ENCODE peak calls at places on chromosomes 16 and 17, in ten cellular contexts. One of them, this sample, is unnamed.

GRCh38 chr17:8154608-8155152 is 2.5 kb upstream of the PER1 start:
- DNase-seq in psoas muscle: no peak
- DNase-seq in stomach: no peak
- DNase-seq in AG04450: no peak
- DNase-seq in WERI-Rb-1: no peak
- DNase-seq in ovary: no peak
- DNase-seq in HL-60: no peak
- DNase-seq in upper lobe of right lung: no peak
- DNase-seq in mammary epithelial cell: no peak
- DNase-seq in endodermal cell: no peak
- DNase-seq in this sample: no peak

GRCh38 chr16:75025766-75026165 is 26.9 kb downstream of the ZNRF1 start:
- DNase-seq in psoas muscle: no peak
- DNase-seq in stomach: no peak
- DNase-seq in AG04450: no peak
- DNase-seq in WERI-Rb-1: no peak
- DNase-seq in ovary: peak; percentile 45
- DNase-seq in HL-60: no peak
- DNase-seq in upper lobe of right lung: no peak
- DNase-seq in mammary epithelial cell: no peak
- DNase-seq in endodermal cell: no peak
- DNase-seq in this sample: no peak

GRCh38 chr17:6066183-6066948 is 3.8 kb upstream of the WSCD1 start:
- DNase-seq in psoas muscle: peak; percentile 11
- DNase-seq in stomach: no peak
- DNase-seq in AG04450: no peak
- DNase-seq in WERI-Rb-1: no peak
- DNase-seq in ovary: no peak
- DNase-seq in HL-60: no peak
- DNase-seq in upper lobe of right lung: no peak
- DNase-seq in mammary epithelial cell: no peak
- DNase-seq in endodermal cell: no peak
- DNase-seq in this sample: no peak

GRCh38 chr16:77807-78443 is at the start of gene MPG:
- DNase-seq in psoas muscle: peak; percentile 94
- DNase-seq in stomach: peak; percentile 87
- DNase-seq in AG04450: no peak
- DNase-seq in WERI-Rb-1: peak; percentile 88
- DNase-seq in ovary: peak; percentile 92
- DNase-seq in HL-60: peak; percentile 76
- DNase-seq in upper lobe of right lung: peak; percentile 94
- DNase-seq in mammary epithelial cell: peak; percentile 51
- DNase-seq in endodermal cell: peak; percentile 93
- DNase-seq in this sample: peak; percentile 88

GRCh38 chr16:83738926-83739503 is 68.8 kb upstream of the HSBP1 start:
- DNase-seq in psoas muscle: no peak
- DNase-seq in stomach: no peak
- DNase-seq in AG04450: no peak
- DNase-seq in WERI-Rb-1: no peak
- DNase-seq in ovary: no peak
- DNase-seq in HL-60: no peak
- DNase-seq in upper lobe of right lung: no peak
- DNase-seq in mammary epithelial cell: no peak
- DNase-seq in endodermal cell: no peak
- DNase-seq in this sample: no peak

GRCh38 chr17:65181237-65182061 is 44.3 kb downstream of the RGS9 start:
- DNase-seq in psoas muscle: no peak
- DNase-seq in stomach: no peak
- DNase-seq in AG04450: no peak
- DNase-seq in WERI-Rb-1: no peak
- DNase-seq in ovary: no peak
- DNase-seq in HL-60: peak; percentile 62
- DNase-seq in upper lobe of right lung: no peak
- DNase-seq in mammary epithelial cell: no peak
- DNase-seq in endodermal cell: no peak
- DNase-seq in this sample: no peak

GRCh38 chr16:23072769-23073549 is 76.3 kb downstream of the USP31 start:
- DNase-seq in psoas muscle: no peak
- DNase-seq in stomach: no peak
- DNase-seq in AG04450: no peak
- DNase-seq in WERI-Rb-1: no peak
- DNase-seq in ovary: no peak
- DNase-seq in HL-60: no peak
- DNase-seq in upper lobe of right lung: no peak
- DNase-seq in mammary epithelial cell: peak; percentile 92
- DNase-seq in endodermal cell: no peak
- DNase-seq in this sample: no peak

GRCh38 chr16:4314532-4315184 is 1.2 kb upstream of the GLIS2 start:
- DNase-seq in psoas muscle: peak; percentile 61
- DNase-seq in stomach: no peak
- DNase-seq in AG04450: no peak
- DNase-seq in WERI-Rb-1: no peak
- DNase-seq in ovary: peak; percentile 77
- DNase-seq in HL-60: no peak
- DNase-seq in upper lobe of right lung: peak; percentile 76
- DNase-seq in mammary epithelial cell: peak; percentile 22
- DNase-seq in endodermal cell: peak; percentile 78
- DNase-seq in this sample: no peak

GRCh38 chr17:47917581-47917980 is 21.5 kb downstream of the SP2 start:
- DNase-seq in psoas muscle: no peak
- DNase-seq in stomach: no peak
- DNase-seq in AG04450: no peak
- DNase-seq in WERI-Rb-1: no peak
- DNase-seq in ovary: no peak
- DNase-seq in HL-60: no peak
- DNase-seq in upper lobe of right lung: no peak
- DNase-seq in mammary epithelial cell: no peak
- DNase-seq in endodermal cell: no peak
- DNase-seq in this sample: no peak

GRCh38 chr17:47916489-47917208 is 20.6 kb downstream of the SP2 start:
- DNase-seq in psoas muscle: no peak
- DNase-seq in stomach: no peak
- DNase-seq in AG04450: no peak
- DNase-seq in WERI-Rb-1: no peak
- DNase-seq in ovary: no peak
- DNase-seq in HL-60: no peak
- DNase-seq in upper lobe of right lung: no peak
- DNase-seq in mammary epithelial cell: no peak
- DNase-seq in endodermal cell: no peak
- DNase-seq in this sample: no peak

GRCh38 chr17:47915667-47916242 is 19.7 kb downstream of the SP2 start:
- DNase-seq in psoas muscle: peak; percentile 73
- DNase-seq in stomach: no peak
- DNase-seq in AG04450: no peak
- DNase-seq in WERI-Rb-1: no peak
- DNase-seq in ovary: peak; percentile 76
- DNase-seq in HL-60: no peak
- DNase-seq in upper lobe of right lung: no peak
- DNase-seq in mammary epithelial cell: peak; percentile 25
- DNase-seq in endodermal cell: no peak
- DNase-seq in this sample: no peak

GRCh38 chr17:47913050-47913449 is 17.0 kb downstream of the SP2 start:
- DNase-seq in psoas muscle: no peak
- DNase-seq in stomach: no peak
- DNase-seq in AG04450: no peak
- DNase-seq in WERI-Rb-1: no peak
- DNase-seq in ovary: no peak
- DNase-seq in HL-60: no peak
- DNase-seq in upper lobe of right lung: no peak
- DNase-seq in mammary epithelial cell: no peak
- DNase-seq in endodermal cell: no peak
- DNase-seq in this sample: no peak

GRCh38 chr17:47914296-47914948 is 18.4 kb downstream of the SP2 start:
- DNase-seq in psoas muscle: no peak
- DNase-seq in stomach: no peak
- DNase-seq in AG04450: no peak
- DNase-seq in WERI-Rb-1: peak; percentile 51
- DNase-seq in ovary: no peak
- DNase-seq in HL-60: no peak
- DNase-seq in upper lobe of right lung: no peak
- DNase-seq in mammary epithelial cell: no peak
- DNase-seq in endodermal cell: no peak
- DNase-seq in this sample: no peak
- H3K27ac ChIP-seq in psoas muscle: peak overlapping the region; percentile 84
- H3K27ac ChIP-seq in stomach: no peak overlapping the region
- H3K27ac ChIP-seq in AG04450: no peak overlapping the region
- H3K27ac ChIP-seq in WERI-Rb-1: peak overlapping the region; percentile 57
- H3K27ac ChIP-seq in ovary: no peak overlapping the region
- H3K27ac ChIP-seq in HL-60: no peak overlapping the region
- H3K27ac ChIP-seq in upper lobe of right lung: no peak overlapping the region
- H3K27ac ChIP-seq in mammary epithelial cell: no peak overlapping the region
- H3K27ac ChIP-seq in endodermal cell: no peak overlapping the region
- H3K27ac ChIP-seq in this sample: no peak overlapping the region

DNA sequence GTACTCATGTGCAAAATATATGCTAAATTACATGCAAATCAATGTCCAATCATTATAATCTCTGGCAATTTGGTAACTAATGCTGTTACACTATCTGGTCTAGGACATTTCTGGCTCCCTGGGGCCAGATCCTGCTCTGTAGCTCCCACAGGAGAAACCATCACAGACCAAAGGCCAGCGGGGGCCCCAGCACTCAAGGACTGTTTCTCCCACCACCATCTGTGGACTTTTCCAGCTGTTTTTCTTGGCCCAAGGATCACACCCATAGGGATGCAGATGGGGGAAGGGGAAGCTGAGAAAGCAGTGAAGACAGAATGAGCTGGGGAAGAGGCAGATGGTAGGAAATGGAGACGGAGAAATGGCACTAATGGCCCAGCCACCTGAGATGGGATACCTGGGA is at the start of gene HIGD1B:
- DNase-seq in psoas muscle: no peak
- DNase-seq in stomach: no peak
- DNase-seq in AG04450: no peak
- DNase-seq in WERI-Rb-1: no peak
- DNase-seq in ovary: no peak
- DNase-seq in HL-60: no peak
- DNase-seq in upper lobe of right lung: no peak
- DNase-seq in mammary epithelial cell: no peak
- DNase-seq in endodermal cell: no peak
- DNase-seq in this sample: no peak
- H3K4me3 ChIP-seq in psoas muscle: peak within 1 kb of the TSS; percentile 22
- H3K4me3 ChIP-seq in stomach: no peak within 1 kb of the TSS
- H3K4me3 ChIP-seq in AG04450: no peak within 1 kb of the TSS
- H3K4me3 ChIP-seq in WERI-Rb-1: no peak within 1 kb of the TSS
- H3K4me3 ChIP-seq in ovary: no peak within 1 kb of the TSS
- H3K4me3 ChIP-seq in HL-60: no peak within 1 kb of the TSS
- H3K4me3 ChIP-seq in upper lobe of right lung: no peak within 1 kb of the TSS
- H3K4me3 ChIP-seq in mammary epithelial cell: no peak within 1 kb of the TSS
- H3K4me3 ChIP-seq in endodermal cell: no peak within 1 kb of the TSS
- H3K4me3 ChIP-seq in this sample: peak within 1 kb of the TSS; percentile 11

GRCh38 chr16:9259914-9260608 is 168.6 kb downstream of the HAPSTR1 start:
- DNase-seq in psoas muscle: no peak
- DNase-seq in stomach: no peak
- DNase-seq in AG04450: no peak
- DNase-seq in WERI-Rb-1: no peak
- DNase-seq in ovary: no peak
- DNase-seq in HL-60: no peak
- DNase-seq in upper lobe of right lung: no peak
- DNase-seq in mammary epithelial cell: no peak
- DNase-seq in endodermal cell: no peak
- DNase-seq in this sample: no peak

GRCh38 chr16:9258423-9259051 is 167.1 kb downstream of the HAPSTR1 start:
- DNase-seq in psoas muscle: no peak
- DNase-seq in stomach: no peak
- DNase-seq in AG04450: no peak
- DNase-seq in WERI-Rb-1: peak; percentile 77
- DNase-seq in ovary: no peak
- DNase-seq in HL-60: peak; percentile 37
- DNase-seq in upper lobe of right lung: no peak
- DNase-seq in mammary epithelial cell: peak; percentile 12
- DNase-seq in endodermal cell: peak; percentile 88
- DNase-seq in this sample: no peak

GRCh38 chr16:9254863-9255262 is 163.4 kb downstream of the HAPSTR1 start:
- DNase-seq in psoas muscle: no peak
- DNase-seq in stomach: no peak
- DNase-seq in AG04450: no peak
- DNase-seq in WERI-Rb-1: no peak
- DNase-seq in ovary: no peak
- DNase-seq in HL-60: no peak
- DNase-seq in upper lobe of right lung: no peak
- DNase-seq in mammary epithelial cell: no peak
- DNase-seq in endodermal cell: no peak
- DNase-seq in this sample: no peak

GRCh38 chr16:9257843-9258242 is 166.4 kb downstream of the HAPSTR1 start:
- DNase-seq in psoas muscle: no peak
- DNase-seq in stomach: no peak
- DNase-seq in AG04450: no peak
- DNase-seq in WERI-Rb-1: no peak
- DNase-seq in ovary: no peak
- DNase-seq in HL-60: no peak
- DNase-seq in upper lobe of right lung: no peak
- DNase-seq in mammary epithelial cell: no peak
- DNase-seq in endodermal cell: no peak
- DNase-seq in this sample: no peak

GRCh38 chr16:9256196-9256595 is 164.8 kb downstream of the HAPSTR1 start:
- DNase-seq in psoas muscle: no peak
- DNase-seq in stomach: peak; percentile 31
- DNase-seq in AG04450: no peak
- DNase-seq in WERI-Rb-1: peak; percentile 68
- DNase-seq in ovary: no peak
- DNase-seq in HL-60: peak; percentile 45
- DNase-seq in upper lobe of right lung: no peak
- DNase-seq in mammary epithelial cell: no peak
- DNase-seq in endodermal cell: peak; percentile 95
- DNase-seq in this sample: peak; percentile 54
- TF ChIP-seq CTCF in psoas muscle: peak; percentile 6
- TF ChIP-seq CTCF in stomach: no peak
- TF ChIP-seq CTCF in AG04450: peak; percentile 29
- TF ChIP-seq CTCF in WERI-Rb-1: peak; percentile 55
- TF ChIP-seq CTCF in ovary: no peak
- TF ChIP-seq CTCF in HL-60: peak; percentile 60
- TF ChIP-seq CTCF in upper lobe of right lung: peak; percentile 41
- TF ChIP-seq CTCF in mammary epithelial cell: peak; percentile 42
- TF ChIP-seq CTCF in endodermal cell: peak; percentile 91
- TF ChIP-seq CTCF in this sample: peak; percentile 47

GRCh38 chr17:3693099-3693498 is 2.9 kb downstream of the P2RX5 start:
- DNase-seq in psoas muscle: no peak
- DNase-seq in stomach: no peak
- DNase-seq in AG04450: no peak
- DNase-seq in WERI-Rb-1: no peak
- DNase-seq in ovary: no peak
- DNase-seq in HL-60: no peak
- DNase-seq in upper lobe of right lung: no peak
- DNase-seq in mammary epithelial cell: no peak
- DNase-seq in endodermal cell: no peak
- DNase-seq in this sample: no peak

GRCh38 chr17:3695129-3695722 is 729 bp downstream of the P2RX5 start:
- DNase-seq in psoas muscle: peak; percentile 95
- DNase-seq in stomach: no peak
- DNase-seq in AG04450: no peak
- DNase-seq in WERI-Rb-1: peak; percentile 19
- DNase-seq in ovary: no peak
- DNase-seq in HL-60: no peak
- DNase-seq in upper lobe of right lung: no peak
- DNase-seq in mammary epithelial cell: no peak
- DNase-seq in endodermal cell: peak; percentile 62
- DNase-seq in this sample: no peak

GRCh38 chr17:3692346-3692745 is 3.6 kb downstream of the P2RX5 start:
- DNase-seq in psoas muscle: no peak
- DNase-seq in stomach: no peak
- DNase-seq in AG04450: no peak
- DNase-seq in WERI-Rb-1: no peak
- DNase-seq in ovary: no peak
- DNase-seq in HL-60: no peak
- DNase-seq in upper lobe of right lung: no peak
- DNase-seq in mammary epithelial cell: no peak
- DNase-seq in endodermal cell: peak; percentile 80
- DNase-seq in this sample: no peak

GRCh38 chr17:3695723-3696411 is at the start of gene P2RX5:
- DNase-seq in psoas muscle: peak; percentile 74
- DNase-seq in stomach: no peak
- DNase-seq in AG04450: no peak
- DNase-seq in WERI-Rb-1: peak; percentile 21
- DNase-seq in ovary: no peak
- DNase-seq in HL-60: peak; percentile 38
- DNase-seq in upper lobe of right lung: no peak
- DNase-seq in mammary epithelial cell: peak; percentile 13
- DNase-seq in endodermal cell: peak; percentile 94
- DNase-seq in this sample: peak; percentile 64

GRCh38 chr17:3693829-3694231 is 2.1 kb downstream of the P2RX5 start:
- DNase-seq in psoas muscle: no peak
- DNase-seq in stomach: no peak
- DNase-seq in AG04450: no peak
- DNase-seq in WERI-Rb-1: no peak
- DNase-seq in ovary: no peak
- DNase-seq in HL-60: no peak
- DNase-seq in upper lobe of right lung: no peak
- DNase-seq in mammary epithelial cell: no peak
- DNase-seq in endodermal cell: no peak
- DNase-seq in this sample: no peak
- H3K27ac ChIP-seq in psoas muscle: peak overlapping the region; percentile 95
- H3K27ac ChIP-seq in stomach: no peak overlapping the region
- H3K27ac ChIP-seq in AG04450: no peak overlapping the region
- H3K27ac ChIP-seq in WERI-Rb-1: no peak overlapping the region
- H3K27ac ChIP-seq in ovary: no peak overlapping the region
- H3K27ac ChIP-seq in HL-60: no peak overlapping the region
- H3K27ac ChIP-seq in upper lobe of right lung: no peak overlapping the region
- H3K27ac ChIP-seq in mammary epithelial cell: no peak overlapping the region
- H3K27ac ChIP-seq in endodermal cell: no peak overlapping the region
- H3K27ac ChIP-seq in this sample: no peak overlapping the region